ENCODE peak calls at places on chromosome 22, in six cellular contexts. J is left ventricle myocardium inferior, H is cardiac muscle cell, B is heart right ventricle, X is Caco-2, F is colonic mucosa. Q is an unnamed sample.

GRCh38 chr22:25564979-25565677 is 653 bp downstream of the GRK3 start:
- DNase-seq in J (peak; percentile 42), B (peak; percentile 30), F (peak; percentile 26), X (peak; percentile 37), H (no peak), Q (peak; percentile 43)

GRCh38 chr22:49915610-49916009 is 2.6 kb downstream of the ALG12 start:
- DNase-seq in B (no peak), F (no peak), X (no peak), J (no peak), H (no peak), Q (peak; percentile 49)

GRCh38 chr22:23242473-23243001 is 62.2 kb downstream of the BCR start:
- DNase-seq in B (no peak), J (no peak), H (peak; percentile 64), X (peak; percentile 67), F (no peak), Q (peak; percentile 23)

GRCh38 chr22:36910461-36910860 is 3.0 kb upstream of the CSF2RB start:
- DNase-seq in J (no peak), B (no peak), X (no peak), F (no peak), H (no peak), Q (no peak)

GRCh38 chr22:37316875-37317371 is 34.6 kb downstream of the CYTH4 start:
- DNase-seq in J (peak; percentile 69), X (peak; percentile 87), B (peak; percentile 62), H (peak; percentile 91), F (peak; percentile 78), Q (peak; percentile 81)

GRCh38 chr22:39534092-39534506 is 1.6 kb upstream of the RPS19BP1 start:
- DNase-seq in B (no peak), X (no peak), J (no peak), F (no peak), H (no peak), Q (no peak)

GRCh38 chr22:27576413-27576812 is 225.1 kb downstream of the MN1 start:
- DNase-seq in F (no peak), B (peak; percentile 55), X (no peak), H (no peak), J (peak; percentile 63), Q (no peak)

GRCh38 chr22:31681625-31682345 is 19.8 kb upstream of the PISD start:
- DNase-seq in B (no peak), H (no peak), J (no peak), F (no peak), X (no peak), Q (no peak)

GRCh38 chr22:33640900-33641299 is 279.4 kb downstream of the LARGE1 start:
- DNase-seq in X (no peak), F (no peak), H (no peak), B (no peak), J (no peak), Q (no peak)

GRCh38 chr22:38311331-38311635 is 6.0 kb downstream of the CSNK1E start:
- DNase-seq in J (no peak), B (no peak), X (no peak), H (no peak), F (no peak), Q (no peak)

GRCh38 chr22:38203855-38204497 is 2.2 kb downstream of the MAFF start:
- DNase-seq in F (no peak), X (no peak), H (no peak), B (no peak), J (no peak), Q (no peak)

GRCh38 chr22:20319041-20319744 is 667 bp downstream of the DGCR6L start:
- DNase-seq in F (no peak), B (no peak), J (no peak), H (peak; percentile 31), X (no peak), Q (peak; percentile 71)

GRCh38 chr22:20530368-20531153 is 23.2 kb downstream of the MED15 start:
- DNase-seq in B (no peak), X (no peak), F (no peak), H (no peak), J (no peak), Q (peak; percentile 64)

GRCh38 chr22:26740253-26740652 is 82.9 kb downstream of the MIAT start:
- DNase-seq in X (no peak), H (peak; percentile 13), B (no peak), F (no peak), J (no peak), Q (no peak)

GRCh38 chr22:37462983-37463382 is 23.2 kb downstream of the MFNG start:
- DNase-seq in F (no peak), J (no peak), H (peak; percentile 86), X (no peak), B (no peak), Q (no peak)

GRCh38 chr22:50481440-50482106 is at the start of gene ADM2:
- DNase-seq in F (peak; percentile 67), H (peak; percentile 31), B (peak; percentile 40), J (no peak), X (no peak), Q (peak; percentile 92)

GRCh38 chr22:20979243-20979809 is 2.8 kb upstream of the LZTR1 start:
- DNase-seq in J (peak; percentile 53), X (no peak), B (peak; percentile 60), F (peak; percentile 89), H (peak; percentile 70), Q (peak; percentile 87)

GRCh38 chr22:36144886-36145541 is 15.5 kb downstream of the APOL3 start:
- DNase-seq in X (peak; percentile 69), J (peak; percentile 51), B (peak; percentile 46), H (peak; percentile 80), F (peak; percentile 40), Q (peak; percentile 62)

GRCh38 chr22:50310949-50311444 is 3.6 kb upstream of the PLXNB2 start:
- DNase-seq in B (peak; percentile 9), H (no peak), J (no peak), F (no peak), X (peak; percentile 31), Q (no peak)

DNA sequence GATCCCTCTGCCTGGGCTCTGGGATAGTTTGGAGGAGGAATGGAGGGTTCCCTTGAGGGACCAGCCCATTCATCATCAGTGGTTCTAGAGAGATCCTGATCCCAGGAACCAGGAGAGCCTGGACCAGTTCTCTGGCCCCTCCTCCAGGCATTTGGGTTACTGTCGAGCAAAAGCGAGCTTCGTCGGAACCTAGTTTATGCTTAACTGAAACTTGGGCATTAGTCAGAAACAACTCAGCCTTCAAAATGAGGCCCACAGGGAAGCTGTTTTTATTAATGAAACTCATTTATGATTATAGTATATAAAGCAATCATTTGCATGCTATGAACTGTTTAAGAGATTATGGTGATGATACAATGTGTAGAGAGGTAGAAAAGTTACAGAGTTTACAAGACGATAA is 61.4 kb downstream of the LIF start:
- DNase-seq in B (no peak), X (no peak), F (no peak), J (no peak), H (no peak), Q (no peak)
- H3K4me1 ChIP-seq in B (no peaks in the 10 kb centered on the region), X (peaks cover 11% of the 10 kb centered on the region), F (no peaks in the 10 kb centered on the region), J (peaks cover 6% of the 10 kb centered on the region), H (peaks cover 8% of the 10 kb centered on the region), Q (peaks cover 18% of the 10 kb centered on the region)

DNA sequence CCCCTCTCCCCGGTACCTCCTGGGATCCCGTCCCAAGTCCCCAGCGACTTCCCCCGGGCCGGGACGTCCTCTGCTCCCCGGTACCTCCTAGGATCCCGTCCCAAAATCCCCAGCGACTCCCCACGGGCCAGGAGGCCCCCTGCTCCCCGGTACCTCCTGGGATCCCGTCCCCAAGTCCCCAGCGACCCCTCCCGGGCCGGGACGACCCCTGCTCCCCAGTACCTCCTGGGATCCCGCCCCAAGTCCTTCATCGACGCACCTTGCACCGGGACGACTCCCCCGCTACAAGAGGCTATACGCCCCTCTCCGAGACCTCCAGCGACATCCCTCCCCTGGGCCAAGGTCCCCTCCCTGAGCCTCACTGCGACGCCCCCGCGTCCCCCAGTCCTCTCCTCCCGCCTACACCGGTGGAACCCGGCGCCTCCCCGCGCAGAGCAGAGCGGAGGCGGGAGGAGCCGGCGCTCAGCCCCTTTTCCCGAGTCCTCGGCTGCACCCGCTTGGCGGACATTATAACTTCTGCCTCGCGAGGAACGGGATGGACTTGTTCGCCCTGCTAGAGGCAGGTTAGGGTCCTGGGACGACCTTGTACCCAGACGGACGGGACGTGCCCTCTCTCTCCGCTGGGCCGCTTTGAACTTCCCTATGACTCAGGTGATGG is 912 bp downstream of the KREMEN1 start:
- DNase-seq in B (peak; percentile 61), F (peak; percentile 65), H (peak; percentile 65), J (peak; percentile 53), X (peak; percentile 63), Q (peak; percentile 56)
- H3K27me3 ChIP-seq in B (no peaks in the 10 kb centered on the region), F (no peaks in the 10 kb centered on the region), H (peaks cover 25% of the 10 kb centered on the region), J (peaks cover 10% of the 10 kb centered on the region), X (no peaks in the 10 kb centered on the region), Q (no peaks in the 10 kb centered on the region)

GRCh38 chr22:45320326-45320976 is 10.7 kb downstream of the FAM118A start:
- DNase-seq in J (no peak), F (no peak), H (no peak), X (no peak), B (no peak), Q (no peak)

GRCh38 chr22:45324186-45324775 is 14.5 kb downstream of the FAM118A start:
- DNase-seq in X (no peak), J (no peak), H (no peak), F (no peak), B (no peak), Q (no peak)

GRCh38 chr22:45321827-45322226 is 12.1 kb downstream of the FAM118A start:
- DNase-seq in F (no peak), H (no peak), X (no peak), B (no peak), J (no peak), Q (no peak)

GRCh38 chr22:45322873-45323525 is 13.3 kb downstream of the FAM118A start:
- DNase-seq in H (no peak), X (no peak), J (no peak), B (no peak), F (no peak), Q (no peak)

DNA sequence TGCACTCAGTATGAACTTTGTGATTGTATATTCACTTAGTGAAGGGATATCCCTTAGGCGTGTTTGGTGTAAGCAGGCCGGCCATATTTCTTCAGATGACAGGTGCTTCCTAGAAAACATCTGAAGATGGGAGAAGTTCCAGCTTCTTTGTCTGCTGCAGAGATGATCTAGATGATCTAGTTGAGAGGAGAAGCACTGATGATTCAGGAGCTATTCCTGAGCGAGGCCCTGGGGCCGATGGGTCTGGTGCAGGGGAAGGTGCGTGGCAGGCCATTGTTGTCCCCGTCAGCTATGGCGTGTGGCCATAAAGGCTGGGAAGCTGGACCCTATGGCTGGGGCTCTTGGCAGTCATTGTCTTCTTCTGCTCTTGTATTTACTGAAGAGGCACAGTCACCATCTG is 14.0 kb downstream of the FAM118A start:
- DNase-seq in B (no peak), X (no peak), H (no peak), J (no peak), F (no peak), Q (no peak)
- H3K4me1 ChIP-seq in B (peaks cover 30% of the 10 kb centered on the region), X (no peaks in the 10 kb centered on the region), H (peaks cover 24% of the 10 kb centered on the region), J (peaks cover 56% of the 10 kb centered on the region), F (no peaks in the 10 kb centered on the region), Q (peaks cover 15% of the 10 kb centered on the region)

GRCh38 chr22:22022255-22022840 is 39.8 kb upstream of the TOP3B start:
- DNase-seq in J (no peak), X (no peak), F (no peak), B (no peak), H (no peak), Q (no peak)
- H3K27me3 ChIP-seq in J (peaks cover 10% of the 10 kb centered on the region), X (no peaks in the 10 kb centered on the region), F (no peaks in the 10 kb centered on the region), B (no peaks in the 10 kb centered on the region), H (no peaks in the 10 kb centered on the region), Q (no peaks in the 10 kb centered on the region)

GRCh38 chr22:41844036-41844435 is 11.1 kb downstream of the SREBF2 start:
- DNase-seq in F (no peak), B (no peak), X (no peak), H (no peak), J (no peak), Q (no peak)
- H3K4me1 ChIP-seq in F (peaks cover 27% of the 10 kb centered on the region), B (peaks cover 83% of the 10 kb centered on the region), X (peaks cover 87% of the 10 kb centered on the region), H (peaks cover 48% of the 10 kb centered on the region), J (peaks cover 85% of the 10 kb centered on the region), Q (peaks cover 93% of the 10 kb centered on the region)